ENCODE peak calls at places on chromosomes 16 and 17, in four cellular contexts. T, Y, D and X are unnamed samples.

GRCh38 chr17:45430006-45430737 is 2.5 kb downstream of the ARHGAP27 start:
- DNase-seq in T (no peak), Y (no peak), D (no peak), X (no peak)

GRCh38 chr16:28981517-28981916 is 3.3 kb upstream of the LAT start:
- DNase-seq in T (peak; percentile 39), Y (no peak), D (no peak), X (no peak)

GRCh38 chr16:20300312-20301097 is 26.8 kb downstream of the GP2 start:
- DNase-seq in T (peak; percentile 52), Y (no peak), D (peak; percentile 17), X (peak; percentile 43)

GRCh38 chr17:1000597-1001490 is 3.9 kb downstream of the TIMM22 start:
- DNase-seq in T (no peak), Y (peak; percentile 87), D (no peak), X (no peak)

GRCh38 chr17:80596760-80597608 is 52.3 kb downstream of the RPTOR start:
- DNase-seq in T (no peak), Y (no peak), D (no peak), X (no peak)

GRCh38 chr16:4260360-4260759 is 12.5 kb downstream of the TFAP4 start:
- DNase-seq in T (no peak), Y (no peak), D (no peak), X (peak; percentile 90)

GRCh38 chr16:67025151-67025550 is 3.8 kb upstream of the CBFB start:
- DNase-seq in T (no peak), Y (no peak), D (no peak), X (no peak)

GRCh38 chr17:2694381-2695242 is 17.0 kb downstream of the CLUH start:
- DNase-seq in T (no peak), Y (no peak), D (no peak), X (peak; percentile 7)

GRCh38 chr16:26645629-26646028 is 421.1 kb upstream of the C16orf82 start:
- DNase-seq in T (peak; percentile 80), Y (no peak), D (no peak), X (no peak)

GRCh38 chr16:57998484-57998883 is 2.0 kb downstream of the ZNF319 start:
- DNase-seq in T (no peak), Y (peak; percentile 16), D (no peak), X (peak; percentile 57)

GRCh38 chr16:72996291-72997062 is 51.5 kb downstream of the ZFHX3 start:
- DNase-seq in T (no peak), Y (no peak), D (no peak), X (peak; percentile 44)

GRCh38 chr16:49630783-49631182 is 225.1 kb downstream of the ZNF423 start:
- DNase-seq in T (no peak), Y (no peak), D (no peak), X (no peak)

GRCh38 chr17:82239401-82239925 is 10.6 kb downstream of the SLC16A3 start:
- DNase-seq in T (no peak), Y (no peak), D (no peak), X (no peak)
- H3K36me3 ChIP-seq in T (peaks cover 22% of the 10 kb centered on the region), Y (no peaks in the 10 kb centered on the region), D (peaks cover 8% of the 10 kb centered on the region), X (peaks cover 6% of the 10 kb centered on the region)

DNA sequence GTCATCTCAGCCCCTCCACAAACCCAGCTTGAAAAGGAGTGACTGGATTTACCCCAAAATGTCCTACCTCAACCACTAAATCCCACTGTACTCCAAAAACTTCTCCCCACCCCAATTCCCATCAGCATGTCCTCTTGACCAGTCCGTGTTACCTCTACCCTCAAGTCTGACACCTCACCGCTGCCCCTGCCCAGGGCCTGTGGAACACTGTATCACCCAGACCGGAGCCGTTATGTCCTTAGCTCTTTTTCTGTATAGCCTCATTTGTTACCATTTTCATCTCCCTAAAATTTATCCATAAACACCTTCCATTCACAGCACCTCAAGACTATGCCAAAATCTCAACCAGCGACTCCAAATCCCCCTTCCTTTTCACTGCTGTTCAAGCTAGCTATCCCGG is 2.4 kb downstream of the PHF23 start:
- DNase-seq in T (no peak), Y (no peak), D (no peak), X (no peak)
- H3K4me3 ChIP-seq in T (peak overlapping the region; percentile 100), Y (no peak overlapping the region), D (no peak overlapping the region), X (no peak overlapping the region)

DNA sequence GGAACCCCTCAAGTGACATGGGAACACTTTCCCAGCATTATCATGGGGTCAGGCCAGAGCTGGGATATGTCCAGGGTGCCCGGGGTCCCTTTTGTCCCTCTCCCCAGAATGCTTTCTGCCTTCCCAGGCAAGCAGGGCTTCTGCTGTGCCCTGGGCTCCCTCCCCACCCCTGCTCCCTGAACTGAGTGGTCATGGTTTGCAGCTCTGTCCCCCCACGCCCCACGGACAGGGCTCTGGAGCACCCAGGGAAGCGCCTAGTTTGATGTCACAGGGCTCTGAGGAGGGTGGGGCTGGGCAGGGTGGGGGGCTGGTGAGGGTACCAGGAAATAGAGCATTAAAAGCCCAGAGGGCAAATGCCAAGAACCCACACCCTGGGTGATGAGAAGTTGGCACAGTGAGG is 92.3 kb downstream of the CCDC182 start:
- DNase-seq in T (no peak), Y (no peak), D (no peak), X (no peak)
- H3K36me3 ChIP-seq in T (peaks cover 5% of the 10 kb centered on the region), Y (no peaks in the 10 kb centered on the region), D (no peaks in the 10 kb centered on the region), X (no peaks in the 10 kb centered on the region)

GRCh38 chr17:79282294-79282693 is 207.7 kb downstream of the ENGASE start:
- DNase-seq in T (no peak), Y (no peak), D (no peak), X (no peak)

GRCh38 chr17:79280822-79281572 is 206.4 kb downstream of the ENGASE start:
- DNase-seq in T (no peak), Y (no peak), D (no peak), X (no peak)

GRCh38 chr17:79281803-79282202 is 207.2 kb downstream of the ENGASE start:
- DNase-seq in T (no peak), Y (no peak), D (no peak), X (no peak)

GRCh38 chr17:79279320-79279719 is 204.7 kb downstream of the ENGASE start:
- DNase-seq in T (no peak), Y (no peak), D (no peak), X (no peak)

DNA sequence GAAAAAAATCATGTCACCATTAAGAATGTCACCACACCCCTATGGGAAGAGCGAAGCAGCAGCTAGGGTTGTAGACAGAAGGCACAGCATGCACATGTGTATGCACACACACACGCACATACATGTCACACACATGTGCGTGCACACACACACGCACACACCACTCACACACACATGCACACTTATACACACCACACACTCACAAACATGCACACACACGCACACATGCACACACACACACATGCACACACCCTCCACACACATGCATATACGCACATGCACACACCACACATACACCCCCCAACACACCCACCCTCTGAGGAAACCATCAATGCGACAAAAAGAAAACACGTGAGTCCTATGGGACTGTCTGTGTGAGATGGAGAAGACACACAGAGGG is 205.4 kb downstream of the ENGASE start:
- DNase-seq in T (no peak), Y (no peak), D (no peak), X (no peak)
- H3K4me3 ChIP-seq in T (no peak overlapping the region), Y (no peak overlapping the region), D (no peak overlapping the region), X (no peak overlapping the region)

GRCh38 chr16:1656808-1657617 is 21.1 kb upstream of the JPT2 start:
- DNase-seq in T (no peak), Y (no peak), D (peak; percentile 74), X (no peak)
- H3K36me3 ChIP-seq in T (peaks cover 44% of the 10 kb centered on the region), Y (no peaks in the 10 kb centered on the region), D (peaks cover 30% of the 10 kb centered on the region), X (peaks cover 36% of the 10 kb centered on the region)

DNA sequence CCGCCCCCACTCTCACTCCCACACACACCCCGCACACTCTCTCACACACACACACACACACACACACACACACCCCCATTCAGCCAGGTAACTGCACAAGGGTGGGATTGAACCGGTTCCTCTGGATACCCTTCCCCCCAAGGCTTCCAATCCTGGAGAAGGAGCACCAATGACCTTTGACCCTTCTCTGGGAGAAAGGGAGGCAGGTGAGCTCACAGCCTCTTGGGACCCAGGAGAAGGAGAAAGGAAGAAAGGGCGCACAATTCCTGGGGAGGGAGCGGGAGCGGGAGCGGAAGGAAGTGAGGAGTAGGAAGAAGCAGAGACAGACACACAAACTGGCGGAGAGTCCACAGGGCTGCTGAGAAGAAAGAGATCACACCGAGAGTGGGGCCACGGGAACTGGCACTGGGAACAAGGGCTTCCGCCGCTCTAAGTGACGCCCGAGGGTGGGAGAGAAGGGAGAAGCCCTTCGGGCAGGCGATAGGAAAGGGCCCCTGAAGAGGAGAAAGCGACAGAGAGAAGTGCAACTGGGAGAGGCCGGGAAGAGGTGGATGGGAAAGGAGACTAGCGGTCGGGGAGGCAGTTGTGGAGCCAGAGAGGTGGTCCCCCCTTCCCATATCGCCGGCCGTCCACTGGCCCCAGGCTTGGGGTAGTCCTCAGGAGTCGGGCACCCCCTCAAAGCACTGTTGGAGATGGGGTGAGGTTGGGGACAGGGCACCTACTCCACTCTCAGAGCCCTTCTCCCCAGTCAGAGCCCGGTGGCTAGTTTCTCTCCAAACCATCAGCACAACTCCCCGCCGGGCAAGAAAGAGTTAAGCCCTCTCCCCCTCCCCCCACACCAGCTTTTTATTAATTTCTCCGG is 1.3 kb downstream of the SAMD14 start:
- DNase-seq in T (no peak), Y (no peak), D (no peak), X (no peak)
- H3K4me3 ChIP-seq in T (no peak overlapping the region), Y (peak overlapping the region; percentile 52), D (peak overlapping the region; percentile 42), X (peak overlapping the region; percentile 48)

GRCh38 chr16:56344518-56345405 is 80.6 kb downstream of the AMFR start:
- DNase-seq in T (no peak), Y (no peak), D (no peak), X (no peak)

GRCh38 chr16:56347166-56347565 is 78.2 kb downstream of the AMFR start:
- DNase-seq in T (no peak), Y (no peak), D (no peak), X (no peak)

GRCh38 chr16:56347670-56348069 is 77.7 kb downstream of the AMFR start:
- DNase-seq in T (no peak), Y (no peak), D (no peak), X (no peak)

GRCh38 chr16:56345406-56346050 is 79.8 kb downstream of the AMFR start:
- DNase-seq in T (no peak), Y (no peak), D (no peak), X (no peak)

GRCh38 chr16:56346131-56346890 is 79.0 kb downstream of the AMFR start:
- DNase-seq in T (no peak), Y (no peak), D (no peak), X (no peak)
- H3K36me3 ChIP-seq in T (no peaks in the 10 kb centered on the region), Y (no peaks in the 10 kb centered on the region), D (no peaks in the 10 kb centered on the region), X (no peaks in the 10 kb centered on the region)